ENCODE peak calls at places on chromosome 17, in five cellular contexts. K is tibial nerve, A is cardiac muscle cell, T is fibroblast of mammary gland, Z is upper lobe of right lung. V is an unnamed sample.

GRCh38 chr17:17824119-17824779 is 12.5 kb downstream of the SREBF1 start:
- DNase-seq in T (no peak), K (no peak), A (no peak), Z (no peak), V (no peak)

GRCh38 chr17:55069983-55070529 is 101.5 kb downstream of the STXBP4 start:
- DNase-seq in Z (no peak), A (no peak), K (no peak), T (no peak), V (no peak)

GRCh38 chr17:80361495-80362220 is 53.3 kb upstream of the ENDOV start:
- DNase-seq in T (peak; percentile 23), K (no peak), A (peak; percentile 35), Z (no peak), V (no peak)

GRCh38 chr17:14103821-14104220 is 34.5 kb downstream of the COX10 start:
- DNase-seq in A (no peak), K (no peak), T (no peak), Z (no peak), V (no peak)

GRCh38 chr17:2233441-2233947 is 70.1 kb downstream of the SMG6 start:
- DNase-seq in Z (no peak), T (peak; percentile 97), K (no peak), A (no peak), V (peak; percentile 85)

GRCh38 chr17:60128171-60128859 is 21.5 kb upstream of the CA4 start:
- DNase-seq in A (no peak), Z (no peak), K (no peak), T (no peak), V (no peak)

GRCh38 chr17:7888184-7888920 is at the start of gene CHD3:
- DNase-seq in T (no peak), K (no peak), Z (no peak), A (peak; percentile 12), V (peak; percentile 24)

GRCh38 chr17:70108166-70108565 is 33.1 kb downstream of the KCNJ16 start:
- DNase-seq in T (no peak), Z (no peak), K (no peak), A (no peak), V (no peak)

GRCh38 chr17:45775576-45776011 is 8.5 kb upstream of the CRHR1 start:
- DNase-seq in T (no peak), Z (no peak), A (no peak), K (no peak), V (no peak)

GRCh38 chr17:78263736-78264340 is 32.4 kb downstream of the TMEM235 start:
- DNase-seq in T (no peak), A (no peak), K (no peak), Z (peak; percentile 59), V (no peak)

GRCh38 chr17:79631640-79632431 is 21.0 kb upstream of the RBFOX3 start:
- DNase-seq in Z (peak; percentile 38), T (no peak), K (no peak), A (no peak), V (no peak)

GRCh38 chr17:59706900-59707181 is 389 bp downstream of the PTRH2 start:
- DNase-seq in K (no peak), Z (no peak), T (no peak), A (no peak), V (no peak)

GRCh38 chr17:50537721-50538548 is 5.4 kb downstream of the EPN3 start:
- DNase-seq in K (no peak), Z (no peak), T (no peak), A (no peak), V (no peak)

GRCh38 chr17:42252528-42253172 is 23.5 kb downstream of the STAT5B start:
- DNase-seq in Z (no peak), A (no peak), K (no peak), T (peak; percentile 35), V (no peak)

GRCh38 chr17:31392002-31392855 is 754 bp downstream of the RAB11FIP4 start:
- DNase-seq in K (no peak), T (no peak), A (no peak), Z (peak; percentile 51), V (no peak)

GRCh38 chr17:55341432-55341831 is 76.7 kb downstream of the HLF start:
- DNase-seq in A (no peak), T (peak; percentile 71), K (no peak), Z (no peak), V (peak; percentile 26)

GRCh38 chr17:71938340-71939010 is 182.3 kb upstream of the SOX9 start:
- DNase-seq in T (no peak), Z (no peak), A (peak; percentile 17), K (no peak), V (no peak)

GRCh38 chr17:45705123-45706009 is 78.8 kb upstream of the CRHR1 start:
- DNase-seq in A (no peak), T (peak; percentile 57), Z (no peak), K (no peak), V (no peak)

GRCh38 chr17:68733241-68734176 is 132.3 kb upstream of the FAM20A start:
- DNase-seq in K (no peak), T (peak; percentile 29), A (peak; percentile 89), Z (no peak), V (no peak)

GRCh38 chr17:47831934-47832327 is 461 bp downstream of the LRRC46 start:
- DNase-seq in A (no peak), K (no peak), T (no peak), Z (no peak), V (no peak)

GRCh38 chr17:31736855-31737625 is 122.0 kb downstream of the COPRS start:
- DNase-seq in T (no peak), K (no peak), A (no peak), Z (no peak), V (no peak)

GRCh38 chr17:27289856-27290255 is 4.1 kb upstream of the WSB1 start:
- DNase-seq in K (no peak), Z (no peak), A (no peak), T (no peak), V (no peak)

GRCh38 chr17:37701424-37702020 is 43.3 kb downstream of the HNF1B start:
- DNase-seq in K (no peak), T (peak; percentile 18), A (no peak), Z (peak; percentile 72), V (no peak)

DNA sequence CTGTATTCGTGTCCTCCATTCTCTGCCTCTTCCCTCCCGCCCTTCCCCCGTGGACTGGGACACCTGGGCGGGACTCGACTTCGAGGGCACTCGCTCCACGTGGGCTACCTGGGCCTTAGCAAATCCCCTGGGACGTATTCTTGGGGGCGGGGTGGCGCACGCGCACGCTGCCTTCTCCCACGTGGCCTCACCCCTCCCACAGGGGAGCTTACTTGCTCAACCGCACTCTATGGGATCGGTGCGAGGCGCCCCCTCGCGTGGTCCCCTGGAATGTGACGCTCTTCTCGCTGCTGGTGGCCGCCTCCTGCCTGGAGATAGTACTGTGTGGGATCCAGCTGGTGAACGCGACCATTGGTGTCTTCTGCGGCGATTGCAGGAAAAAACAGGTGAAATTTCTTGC is 3.5 kb downstream of the VMO1 start:
- DNase-seq in Z (peak; percentile 82), T (no peak), A (no peak), K (no peak), V (no peak)
- TF ChIP-seq CTCF in Z (peak; percentile 14), T (no peak), A (no peak), K (no peak), V (no peak)

GRCh38 chr17:28812136-28812979 is 30.2 kb downstream of the FAM222B start:
- DNase-seq in T (peak; percentile 94), Z (peak; percentile 99), A (peak; percentile 99), K (peak; percentile 90), V (peak; percentile 96)

GRCh38 chr17:28810437-28810836 is 32.2 kb downstream of the FAM222B start:
- DNase-seq in T (peak; percentile 9), K (no peak), Z (no peak), A (no peak), V (no peak)

GRCh38 chr17:28816540-28816939 is 26.1 kb downstream of the FAM222B start:
- DNase-seq in K (no peak), Z (no peak), A (no peak), T (no peak), V (no peak)

GRCh38 chr17:28811594-28812135 is 30.9 kb downstream of the FAM222B start:
- DNase-seq in A (no peak), Z (no peak), T (peak; percentile 28), K (no peak), V (peak; percentile 40)

DNA sequence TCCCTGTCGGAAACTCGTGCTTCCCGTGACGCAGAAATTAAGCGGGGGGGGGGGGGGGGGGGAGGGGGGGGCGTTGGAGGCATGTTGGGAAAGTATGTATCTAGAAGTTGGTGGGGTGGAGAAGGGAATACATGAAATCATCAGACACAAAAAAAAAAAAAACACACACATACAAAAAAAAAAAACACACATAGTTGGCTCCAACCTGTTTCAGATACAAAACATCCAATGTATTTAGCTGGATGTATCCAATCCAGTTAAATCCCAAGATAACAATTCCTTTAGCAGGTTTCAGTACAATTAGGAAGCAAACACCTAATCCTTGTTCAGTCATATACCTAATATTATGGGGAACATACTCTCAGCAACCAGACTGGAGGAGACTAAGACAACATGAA is 29.6 kb downstream of the FAM222B start:
- DNase-seq in Z (no peak), A (no peak), T (peak; percentile 71), K (no peak), V (no peak)
- H3K4me3 ChIP-seq in Z (peak overlapping the region; percentile 91), A (peak overlapping the region; percentile 52), T (peak overlapping the region; percentile 95), K (peak overlapping the region; percentile 52), V (peak overlapping the region; percentile 64)

GRCh38 chr17:75587718-75588545 is at the start of gene MYO15B:
- DNase-seq in Z (peak; percentile 88), T (no peak), A (peak; percentile 47), K (no peak), V (peak; percentile 3)
- TF ChIP-seq CTCF in Z (peak; percentile 59), T (peak; percentile 4), A (peak; percentile 36), K (peak; percentile 72), V (no peak)

DNA sequence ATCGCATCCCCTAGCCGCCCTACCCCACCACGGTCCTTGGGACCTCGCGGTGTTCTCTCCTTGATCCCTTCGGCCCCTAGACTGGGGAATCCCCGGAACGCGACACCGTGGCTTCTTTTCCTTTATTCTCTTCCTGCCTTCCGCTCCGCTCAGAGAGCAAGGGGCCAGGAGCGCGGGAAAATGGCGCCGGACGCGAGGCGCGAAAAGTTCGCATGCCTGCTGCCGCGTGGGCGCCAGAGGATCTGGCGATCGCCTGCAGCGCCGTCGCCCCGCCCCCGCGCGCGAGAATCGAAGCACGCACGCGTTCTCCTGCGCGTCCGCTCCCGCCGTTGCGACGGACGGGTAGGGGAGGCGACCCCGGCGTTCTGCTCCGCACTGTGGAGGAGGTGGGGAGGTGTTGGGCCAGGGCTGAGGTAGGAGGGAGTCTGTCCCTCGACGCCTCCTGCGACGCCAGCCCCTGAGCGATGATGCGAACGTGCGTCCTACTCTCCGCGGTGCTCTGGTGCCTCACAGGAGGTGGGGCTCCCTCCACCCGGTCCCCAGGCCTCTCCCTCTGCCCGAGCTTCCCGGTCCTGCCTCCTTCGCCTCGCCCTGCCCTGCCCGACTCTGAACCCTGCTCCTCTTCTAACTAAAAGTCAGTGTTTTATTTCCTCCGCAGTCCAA is at the start of gene ZPBP2:
- DNase-seq in K (no peak), A (no peak), Z (peak; percentile 59), T (no peak), V (no peak)
- H3K4me3 ChIP-seq in K (no peak within 1 kb of the TSS), A (no peak within 1 kb of the TSS), Z (no peak within 1 kb of the TSS), T (no peak within 1 kb of the TSS), V (no peak within 1 kb of the TSS)

GRCh38 chr17:9839433-9839832 is 13.7 kb downstream of the GLP2R start:
- DNase-seq in Z (no peak), T (peak; percentile 23), K (no peak), A (no peak), V (no peak)
- TF ChIP-seq CTCF in Z (no peak), T (peak; percentile 14), K (no peak), A (peak; percentile 37), V (peak; percentile 21)

GRCh38 chr17:29148257-29148789 is 31.9 kb downstream of the MYO18A start:
- DNase-seq in Z (peak; percentile 83), A (peak; percentile 22), K (no peak), T (no peak), V (no peak)
- H3K4me3 ChIP-seq in Z (peak overlapping the region; percentile 58), A (no peak overlapping the region), K (peak overlapping the region; percentile 36), T (peak overlapping the region; percentile 38), V (peak overlapping the region; percentile 20)